ENCODE peak calls at places on chromosomes 13 and 19, in four cellular contexts. O, B, M and T are unnamed samples.

GRCh38 chr13:36431204-36432105 is 840 bp upstream of the CCNA1 start:
- DNase-seq in O (peak), M (no peak), B (no peak), T (no peak)

GRCh38 chr19:38449518-38449917 is 16.0 kb downstream of the RYR1 start:
- DNase-seq in O (no peak), M (no peak), B (no peak), T (no peak)

GRCh38 chr19:9836021-9836420 is 903 bp downstream of the PIN1 start:
- DNase-seq in M (peak), B (no peak), O (no peak), T (no peak)

GRCh38 chr13:38309397-38309796 is 40.3 kb upstream of the UFM1 start:
- DNase-seq in O (no peak), B (no peak), M (no peak), T (no peak)

GRCh38 chr13:72062566-72062965 is 195.6 kb upstream of the DACH1 start:
- DNase-seq in B (no peak), O (peak), M (no peak), T (peak)

GRCh38 chr19:13181747-13182388 is 31.7 kb downstream of the IER2 start:
- DNase-seq in O (no peak), B (no peak), M (peak), T (no peak)

GRCh38 chr19:16435999-16436650 is 35.6 kb downstream of the EPS15L1 start:
- DNase-seq in O (no peak), M (peak), B (no peak), T (no peak)

GRCh38 chr19:8423821-8424223 is 10.7 kb downstream of the MARCHF2 start:
- DNase-seq in O (no peak), M (peak), B (peak), T (peak)

GRCh38 chr13:71879129-71879535 is 12.1 kb upstream of the DACH1 start:
- DNase-seq in M (no peak), O (no peak), B (peak), T (peak)

GRCh38 chr13:105572401-105572800 is 963.1 kb downstream of the EFNB2 start:
- DNase-seq in B (no peak), M (no peak), O (no peak), T (no peak)

GRCh38 chr13:27662738-27663470 is 41.2 kb downstream of the POLR1D start:
- DNase-seq in B (peak), O (no peak), M (no peak), T (no peak)

GRCh38 chr13:27663947-27664346 is 42.3 kb downstream of the POLR1D start:
- DNase-seq in B (no peak), M (no peak), O (peak), T (no peak)

GRCh38 chr13:27666951-27667350 is 45.3 kb downstream of the POLR1D start:
- DNase-seq in O (no peak), M (peak), B (no peak), T (no peak)

GRCh38 chr13:27665761-27666160 is 44.1 kb downstream of the POLR1D start:
- DNase-seq in O (peak), B (no peak), M (no peak), T (no peak)

DNA sequence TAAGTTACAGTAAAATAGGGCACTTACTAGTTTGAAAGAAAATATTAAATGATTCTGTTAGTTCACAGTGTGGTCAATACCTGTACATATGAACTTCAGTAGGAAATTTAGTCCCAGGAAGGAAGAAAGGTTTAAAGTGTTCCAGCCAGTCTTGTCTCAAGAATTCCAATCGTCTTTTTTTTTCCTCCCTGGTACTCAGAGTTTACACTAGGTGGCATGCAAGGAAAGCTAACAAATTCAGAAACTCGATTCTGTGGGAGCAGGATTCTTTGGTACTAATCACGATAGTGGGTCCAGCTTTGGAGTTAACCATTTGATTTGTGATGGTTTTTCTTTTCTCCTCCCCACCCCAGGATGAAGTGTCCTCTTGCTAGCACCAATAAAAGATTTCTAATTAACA is 43.6 kb downstream of the POLR1D start:
- DNase-seq in M (peak), O (no peak), B (no peak), T (peak)
- TF ChIP-seq HMGXB4 in M (no peak), O (no peak), B (no peak), T (no peak)

DNA sequence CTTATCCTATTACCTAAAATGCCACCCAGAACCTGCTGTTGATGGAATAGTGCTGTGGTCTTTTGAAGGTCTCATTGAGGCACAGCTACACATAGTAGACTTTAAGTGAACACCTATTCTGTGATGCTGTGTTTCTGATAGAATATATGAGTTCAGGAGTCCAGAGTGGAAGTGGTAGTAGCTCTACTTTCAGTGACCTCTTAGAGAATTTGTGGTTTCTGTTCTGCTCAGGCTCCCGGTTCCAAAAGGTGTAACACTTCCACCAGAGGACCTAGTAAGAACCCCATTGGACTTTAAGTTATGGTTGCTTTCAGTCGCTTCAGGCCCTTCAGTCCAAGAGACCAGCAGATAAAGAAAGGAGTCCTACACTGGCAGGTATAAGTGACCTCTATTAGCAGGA is 11.4 kb upstream of the MYCBP2 start:
- DNase-seq in M (no peak), B (no peak), O (no peak), T (no peak)
- TF ChIP-seq HMGXB4 in M (no peak), B (no peak), O (no peak), T (no peak)

DNA sequence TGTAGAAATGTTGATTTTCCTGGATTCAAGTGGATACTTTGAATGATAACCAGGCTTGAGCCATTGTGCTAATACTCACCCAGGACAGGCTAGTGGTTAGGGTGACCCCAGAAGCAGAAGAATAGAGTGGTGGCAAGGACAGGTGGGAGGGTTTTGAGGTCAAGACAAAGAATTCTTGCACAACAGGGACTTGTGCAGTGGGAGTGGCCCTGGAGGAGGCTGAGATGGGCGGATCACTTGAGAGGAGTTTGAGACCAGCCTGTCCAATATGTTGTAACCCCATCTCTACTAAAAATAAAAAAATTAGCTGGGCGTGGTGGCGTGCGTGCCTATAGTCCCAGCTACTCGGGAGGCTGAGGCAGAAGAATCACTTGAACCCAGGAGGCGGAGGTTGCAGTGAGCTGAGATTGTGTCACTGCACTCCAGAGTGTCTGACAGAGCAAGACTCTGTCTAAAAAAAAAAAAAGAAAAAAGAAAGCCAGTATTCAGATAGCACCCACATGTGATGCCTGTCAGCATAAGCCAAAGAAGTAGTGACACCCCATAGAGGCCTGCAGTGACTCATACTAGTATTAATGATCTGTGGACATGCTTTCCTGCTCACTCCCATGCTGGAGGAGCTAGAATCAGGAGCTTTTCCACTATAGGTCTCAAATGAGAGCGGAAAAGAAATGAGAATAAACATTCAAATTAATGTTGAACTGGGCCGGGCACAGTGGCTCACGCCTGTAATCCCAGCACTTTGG is 78.7 kb downstream of the RNF17 start:
- DNase-seq in B (no peak), M (no peak), O (no peak), T (no peak)
- TF ChIP-seq HMGXB4 in B (no peak), M (no peak), O (no peak), T (no peak)

GRCh38 chr13:75829874-75830273 is 193.7 kb downstream of the LMO7 start:
- DNase-seq in B (no peak), M (no peak), O (no peak), T (no peak)

GRCh38 chr13:75826391-75826790 is 190.3 kb downstream of the LMO7 start:
- DNase-seq in B (no peak), O (no peak), M (no peak), T (no peak)

GRCh38 chr13:75831389-75831788 is 195.3 kb downstream of the LMO7 start:
- DNase-seq in M (no peak), B (no peak), O (no peak), T (no peak)

GRCh38 chr13:75832812-75833211 is 196.7 kb downstream of the LMO7 start:
- DNase-seq in M (no peak), O (no peak), B (no peak), T (no peak)

DNA sequence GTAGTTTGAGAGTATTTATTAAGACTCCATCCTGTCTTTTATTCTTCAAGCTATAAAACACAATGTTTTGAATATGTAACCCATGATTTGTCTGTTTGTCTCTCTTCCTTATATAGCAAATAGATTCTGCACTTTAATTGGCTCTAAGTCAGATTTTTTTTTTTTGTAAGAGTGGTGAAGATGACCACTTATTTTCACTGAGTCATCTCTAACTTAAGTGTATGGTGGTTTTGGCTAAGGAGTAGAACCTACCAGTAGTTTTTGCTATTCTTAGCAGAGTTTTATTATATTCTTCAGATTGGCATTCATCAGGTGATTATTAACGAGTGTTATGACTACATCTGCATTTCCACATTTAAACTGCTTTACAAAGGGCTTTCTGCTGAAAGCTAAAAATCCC is 194.7 kb downstream of the LMO7 start:
- DNase-seq in M (no peak), O (no peak), B (no peak), T (no peak)
- TF ChIP-seq HMGXB4 in M (no peak), O (no peak), B (no peak), T (no peak)

GRCh38 chr13:24153347-24153746 is 7.2 kb upstream of the SPATA13 start:
- DNase-seq in O (no peak), M (no peak), B (no peak), T (no peak)

GRCh38 chr13:24150613-24151012 is 9.9 kb upstream of the SPATA13 start:
- DNase-seq in M (no peak), O (no peak), B (no peak), T (no peak)

GRCh38 chr13:24151864-24152263 is 8.7 kb upstream of the SPATA13 start:
- DNase-seq in M (no peak), O (no peak), B (no peak), T (no peak)

GRCh38 chr13:24153979-24154378 is 6.5 kb upstream of the SPATA13 start:
- DNase-seq in O (no peak), B (no peak), M (no peak), T (no peak)

GRCh38 chr13:24152292-24153214 is 8.0 kb upstream of the SPATA13 start:
- DNase-seq in O (no peak), M (no peak), B (peak), T (no peak)
- TF ChIP-seq HMGXB4 in O (no peak), M (no peak), B (no peak), T (no peak)

GRCh38 chr19:2083174-2083854 is 12.8 kb downstream of the MOB3A start:
- DNase-seq in O (no peak), B (no peak), M (no peak), T (no peak)

GRCh38 chr19:2084993-2085720 is 11.0 kb downstream of the MOB3A start:
- DNase-seq in O (no peak), M (peak), B (no peak), T (no peak)

GRCh38 chr19:2089727-2090053 is 6.4 kb downstream of the MOB3A start:
- DNase-seq in M (no peak), B (no peak), O (no peak), T (no peak)

GRCh38 chr19:2087621-2088100 is 8.5 kb downstream of the MOB3A start:
- DNase-seq in B (no peak), M (no peak), O (no peak), T (no peak)

DNA sequence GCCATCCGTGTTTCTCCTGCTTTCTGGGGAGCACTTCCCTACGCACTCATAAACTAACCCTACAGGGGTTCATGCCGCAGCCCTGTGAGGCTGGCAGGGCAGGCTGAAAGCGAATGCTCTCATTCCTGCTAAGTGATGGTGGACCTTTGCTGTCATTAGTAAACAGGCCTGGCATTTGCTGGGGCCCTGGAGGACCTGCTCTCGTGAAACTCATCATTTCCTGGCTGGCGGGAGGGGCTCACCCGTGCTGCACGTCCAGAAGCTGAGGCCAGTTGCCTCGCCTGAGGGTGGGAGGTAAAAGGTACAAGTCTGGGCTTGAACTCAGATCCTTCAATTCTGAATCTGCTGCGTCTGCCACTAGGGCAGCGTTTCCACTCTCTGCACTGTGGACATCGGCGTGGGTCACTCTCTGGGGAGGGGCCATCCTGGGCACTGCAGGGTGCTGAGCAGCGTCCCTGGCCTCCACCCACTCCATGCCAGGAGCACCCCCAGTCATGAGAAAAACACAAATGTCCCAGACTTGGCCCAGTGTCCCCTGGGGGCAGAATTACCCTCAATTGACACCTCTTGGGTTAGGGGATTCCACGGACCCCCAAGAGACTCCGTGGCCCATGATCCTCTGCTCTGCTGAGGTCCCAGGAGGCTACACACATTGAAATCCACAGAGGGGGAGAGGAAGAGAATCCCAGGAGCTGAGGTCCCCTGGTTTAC is 7.0 kb downstream of the MOB3A start:
- DNase-seq in O (no peak), B (no peak), M (no peak), T (no peak)
- TF ChIP-seq HMGXB4 in O (no peak), B (no peak), M (no peak), T (no peak)

DNA sequence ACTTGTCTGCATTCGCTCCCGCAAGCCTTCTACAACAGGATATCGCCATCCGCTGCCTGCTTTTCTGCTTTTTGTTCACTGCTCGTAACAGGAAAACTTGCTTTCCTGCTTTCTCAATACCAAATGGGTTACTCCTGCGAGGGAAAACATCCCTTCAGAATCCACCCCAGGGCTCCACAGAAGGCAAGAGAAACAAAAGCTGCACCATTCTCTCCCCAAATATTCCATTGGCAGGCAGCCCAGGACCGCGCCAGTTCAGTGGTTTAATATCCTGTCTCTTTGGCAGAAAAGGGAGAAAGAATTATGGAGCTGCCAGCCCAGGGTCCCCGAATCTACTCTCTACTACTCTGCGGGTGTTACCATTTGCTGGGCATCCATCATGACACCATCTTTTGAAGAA is 84.7 kb upstream of the DOCK9 start:
- DNase-seq in M (no peak), O (no peak), B (no peak), T (no peak)
- TF ChIP-seq HMGXB4 in M (no peak), O (no peak), B (no peak), T (no peak)